ENCODE peak calls at places on chromosomes 2 and 18, in eight cellular contexts. X, C, V, T, E, A, M and K are unnamed samples.

GRCh38 chr2:232543491-232543890 is 4.0 kb downstream of the CHRNG start:
- DNase-seq in X (no peak), C (no peak), V (no peak), T (no peak), E (no peak), A (no peak), M (no peak), K (no peak)

GRCh38 chr2:32472605-32473004 is 115.8 kb downstream of the BIRC6 start:
- DNase-seq in X (no peak), C (no peak), V (no peak), T (no peak), E (no peak), A (no peak), M (no peak), K (no peak)

GRCh38 chr18:44988821-44989587 is 308.3 kb downstream of the SETBP1 start:
- DNase-seq in X (no peak), C (no peak), V (no peak), T (no peak), E (peak; percentile 70), A (no peak), M (no peak), K (no peak)

GRCh38 chr2:7031424-7032245 is 114.4 kb downstream of the RNF144A start:
- DNase-seq in X (peak; percentile 94), C (no peak), V (no peak), T (no peak), E (peak; percentile 58), A (no peak), M (no peak), K (no peak)

GRCh38 chr2:64837116-64837704 is 152.0 kb upstream of the SLC1A4 start:
- DNase-seq in X (no peak), C (no peak), V (no peak), T (peak; percentile 76), E (peak; percentile 90), A (peak; percentile 65), M (no peak), K (peak; percentile 33)

GRCh38 chr2:10036095-10036879 is 7.1 kb upstream of the KLF11 start:
- DNase-seq in X (peak; percentile 50), C (peak; percentile 71), V (peak; percentile 31), T (peak; percentile 63), E (peak; percentile 81), A (peak; percentile 95), M (peak; percentile 87), K (peak; percentile 39)

GRCh38 chr2:199973703-199974102 is 18.3 kb downstream of the MAIP1 start:
- DNase-seq in X (no peak), C (no peak), V (peak; percentile 14), T (peak; percentile 71), E (peak; percentile 51), A (peak; percentile 15), M (no peak), K (peak; percentile 62)

GRCh38 chr2:190947711-190948251 is 66.2 kb downstream of the STAT1 start:
- DNase-seq in X (no peak), C (no peak), V (no peak), T (peak; percentile 81), E (peak; percentile 78), A (peak; percentile 8), M (no peak), K (peak; percentile 87)

GRCh38 chr18:79819951-79820351 is 22.2 kb downstream of the KCNG2 start:
- DNase-seq in X (no peak), C (no peak), V (no peak), T (no peak), E (no peak), A (no peak), M (no peak), K (no peak)

GRCh38 chr18:36496022-36496421 is 198.5 kb downstream of the FHOD3 start:
- DNase-seq in X (no peak), C (no peak), V (no peak), T (no peak), E (no peak), A (no peak), M (no peak), K (no peak)

GRCh38 chr2:20675701-20676352 is 8.9 kb downstream of the GDF7 start:
- DNase-seq in X (no peak), C (no peak), V (no peak), T (no peak), E (peak; percentile 35), A (no peak), M (no peak), K (no peak)

GRCh38 chr2:71716697-71717624 is 263.6 kb downstream of the DYSF start:
- DNase-seq in X (peak; percentile 74), C (peak; percentile 94), V (peak; percentile 26), T (peak; percentile 44), E (peak; percentile 20), A (no peak), M (peak; percentile 78), K (peak; percentile 72)

GRCh38 chr2:67879586-67880290 is 183.1 kb downstream of the C1D start:
- DNase-seq in X (no peak), C (no peak), V (no peak), T (peak; percentile 69), E (peak; percentile 68), A (no peak), M (no peak), K (peak; percentile 42)

GRCh38 chr2:200479617-200480292 is 30.1 kb downstream of the KCTD18 start:
- DNase-seq in X (no peak), C (no peak), V (peak; percentile 50), T (peak; percentile 87), E (peak; percentile 66), A (no peak), M (no peak), K (peak; percentile 77)

GRCh38 chr2:237968048-237968862 is 1.4 kb downstream of the UBE2F start:
- DNase-seq in X (no peak), C (peak; percentile 51), V (peak; percentile 52), T (peak; percentile 71), E (peak; percentile 44), A (no peak), M (peak; percentile 72), K (peak; percentile 90)

GRCh38 chr2:74441111-74441689 is 537 bp downstream of the RTKN start:
- DNase-seq in X (no peak), C (no peak), V (no peak), T (no peak), E (no peak), A (no peak), M (peak; percentile 37), K (no peak)
- H3K4me3 ChIP-seq in X (peak overlapping the region; percentile 42), C (peak overlapping the region; percentile 42), V (no peak overlapping the region), T (no peak overlapping the region), E (peak overlapping the region; percentile 64), A (peak overlapping the region; percentile 53), M (peak overlapping the region; percentile 39), K (no peak overlapping the region)

DNA sequence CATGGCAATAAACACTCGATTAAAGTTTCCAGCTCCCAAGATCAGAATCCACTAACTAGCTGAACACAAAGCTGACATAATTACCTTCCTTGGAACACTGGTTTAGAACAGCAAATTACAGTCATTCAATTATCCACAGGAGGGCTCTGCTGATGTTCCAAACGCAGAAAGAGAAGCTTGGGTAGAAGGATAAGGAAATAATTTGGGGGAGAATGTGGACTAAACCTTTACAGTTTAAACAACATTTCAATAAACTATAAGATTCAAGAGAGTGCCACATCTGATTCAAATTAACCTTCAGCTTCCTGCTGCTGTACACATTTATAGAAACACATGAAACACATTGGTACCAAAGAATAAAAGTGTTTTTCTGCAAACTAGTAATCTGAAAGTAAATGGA is 67.8 kb upstream of the ARL4C start:
- DNase-seq in X (no peak), C (no peak), V (no peak), T (peak; percentile 80), E (peak; percentile 9), A (no peak), M (no peak), K (peak; percentile 53)
- TF ChIP-seq CTCF in X (no peak), C (peak; percentile 15), V (peak; percentile 42), T (peak; percentile 56), E (peak; percentile 3), A (peak; percentile 47), M (no peak), K (peak; percentile 49)

DNA sequence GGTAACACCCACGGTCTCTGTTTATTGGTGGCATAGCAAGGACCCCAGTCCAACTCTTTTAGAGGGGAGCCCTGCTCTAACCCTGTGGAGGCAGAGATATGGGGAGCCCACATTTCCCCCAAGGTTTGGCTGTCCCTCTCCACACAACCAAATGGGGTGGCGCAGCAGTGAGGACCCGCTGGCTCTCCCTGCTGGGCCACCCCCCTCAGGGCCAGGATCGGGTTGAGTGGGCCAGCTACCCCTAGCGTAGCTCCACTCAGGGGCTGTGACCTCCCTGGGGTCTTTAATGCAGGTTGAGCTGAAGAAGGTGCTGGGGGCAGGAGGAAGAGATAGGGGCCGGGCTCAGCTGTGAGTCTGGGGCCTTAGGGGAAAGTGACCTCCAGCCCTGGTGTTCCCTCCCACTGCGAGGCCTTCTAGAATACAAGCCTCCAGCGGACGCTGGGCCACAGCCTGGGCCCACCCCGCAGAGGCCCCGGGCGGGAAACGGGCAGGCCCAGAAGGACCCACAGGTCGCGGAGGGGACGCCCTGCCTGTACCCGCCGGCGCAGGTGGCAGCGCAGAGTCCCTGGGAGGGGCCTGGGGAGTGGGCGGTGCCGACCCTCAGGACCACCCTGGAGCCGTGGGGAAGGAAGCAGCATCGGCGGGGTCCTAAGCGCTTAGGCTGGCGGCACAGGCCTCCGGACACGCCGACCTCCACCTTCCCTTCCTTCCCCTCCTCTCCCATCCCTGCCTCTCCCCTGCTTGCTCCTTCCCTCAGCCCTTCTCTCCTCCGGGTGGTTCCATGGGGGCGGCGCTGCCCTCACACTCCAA is 9.6 kb downstream of the CROCC2 start:
- DNase-seq in X (no peak), C (no peak), V (no peak), T (no peak), E (no peak), A (no peak), M (no peak), K (no peak)
- H3K4me3 ChIP-seq in X (no peak overlapping the region), C (no peak overlapping the region), V (no peak overlapping the region), T (no peak overlapping the region), E (no peak overlapping the region), A (peak overlapping the region; percentile 27), M (no peak overlapping the region), K (no peak overlapping the region)

DNA sequence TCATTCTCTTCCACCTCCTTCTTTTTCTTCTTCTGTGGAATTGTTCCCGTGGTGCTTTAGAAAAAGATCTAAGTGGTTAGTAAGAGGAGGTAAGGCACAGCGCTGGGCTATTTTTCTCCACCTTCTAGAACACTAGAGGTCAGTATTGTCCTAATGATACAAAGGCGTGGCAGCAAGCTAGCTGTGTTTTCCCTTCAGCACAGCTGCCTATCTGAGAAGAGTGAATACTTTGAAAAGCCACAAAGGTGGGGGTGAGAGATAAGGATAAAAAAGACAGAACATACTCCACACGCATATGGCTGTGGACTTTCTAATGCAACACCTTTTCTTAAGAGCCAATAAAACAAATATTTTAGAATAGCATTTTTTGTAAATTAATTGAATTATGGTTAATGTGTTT is 2.1 kb downstream of the CNTNAP5 start:
- DNase-seq in X (no peak), C (no peak), V (no peak), T (peak; percentile 30), E (peak; percentile 62), A (peak; percentile 8), M (peak; percentile 52), K (peak; percentile 37)
- TF ChIP-seq CTCF in X (no peak), C (peak; percentile 47), V (peak; percentile 7), T (peak; percentile 60), E (peak; percentile 72), A (peak; percentile 10), M (peak; percentile 36), K (peak; percentile 59)